ENCODE peak calls at places on chromosome 15, in four cellular contexts. J is tibial nerve, V is psoas muscle, G is natural killer cell. I is an unnamed sample.
A peak's percentile ranks its signal among the peaks of the same experiment; 100 is the strongest.

GRCh38 chr15:63385911-63386531 is 4.4 kb upstream of the CA12 start:
- DNase-seq in V (no peak), J (no peak), G (no peak), I (no peak)

GRCh38 chr15:66290518-66290917 is 2.9 kb upstream of the DIS3L start:
- DNase-seq in G (no peak), V (no peak), J (no peak), I (no peak)

GRCh38 chr15:57148236-57148635 is 228.1 kb upstream of the CGNL1 start:
- DNase-seq in V (no peak), G (no peak), J (no peak), I (no peak)

GRCh38 chr15:52256366-52256765 is 39.2 kb downstream of the MYO5C start:
- DNase-seq in J (peak; percentile 45), G (peak; percentile 45), V (peak; percentile 75), I (peak; percentile 42)

GRCh38 chr15:90086868-90087268 is 15.4 kb downstream of the IDH2 start:
- DNase-seq in J (no peak), G (peak; percentile 44), V (peak; percentile 50), I (peak; percentile 34)

GRCh38 chr15:33008284-33009011 is 186.1 kb downstream of the FMN1 start:
- DNase-seq in G (no peak), J (no peak), V (no peak), I (peak; percentile 57)

GRCh38 chr15:58919232-58919631 is 14.2 kb downstream of the SLTM start:
- DNase-seq in G (no peak), V (no peak), J (no peak), I (no peak)

GRCh38 chr15:45456212-45457106 is 66.1 kb downstream of the SLC30A4 start:
- DNase-seq in V (no peak), G (no peak), J (no peak), I (peak; percentile 99)

GRCh38 chr15:29008846-29009245 is 123.1 kb downstream of the APBA2 start:
- DNase-seq in V (no peak), G (no peak), J (no peak), I (no peak)

GRCh38 chr15:70869346-70869745 is 15.4 kb upstream of the LARP6 start:
- DNase-seq in V (no peak), J (no peak), G (no peak), I (no peak)

GRCh38 chr15:96390986-96391385 is 60.5 kb downstream of the NR2F2 start:
- DNase-seq in G (no peak), V (no peak), J (no peak), I (no peak)

GRCh38 chr15:69035205-69035917 is 20.9 kb downstream of the NOX5 start:
- DNase-seq in J (no peak), G (no peak), V (no peak), I (no peak)

GRCh38 chr15:96041982-96042733 is 288.3 kb upstream of the NR2F2 start:
- DNase-seq in G (no peak), V (no peak), J (no peak), I (no peak)

GRCh38 chr15:58568157-58568571 is 136.4 kb downstream of the LIPC start:
- DNase-seq in V (no peak), J (no peak), G (no peak), I (no peak)

GRCh38 chr15:88393719-88394519 is 73.3 kb downstream of the MRPL46 start:
- DNase-seq in G (no peak), V (no peak), J (no peak), I (peak; percentile 68)

GRCh38 chr15:72474466-72474911 is 359 bp downstream of the ARIH1 start:
- DNase-seq in V (no peak), G (no peak), J (no peak), I (no peak)

GRCh38 chr15:89089316-89090230 is 1.3 kb downstream of the ABHD2 start:
- DNase-seq in J (no peak), V (no peak), G (no peak), I (no peak)

GRCh38 chr15:72230197-72231065 is 559 bp downstream of the PKM start:
- DNase-seq in V (peak; percentile 91), G (peak; percentile 53), J (peak; percentile 77), I (peak; percentile 86)

GRCh38 chr15:73075151-73075859 is 23.0 kb downstream of the NEO1 start:
- DNase-seq in J (no peak), V (no peak), G (no peak), I (no peak)

GRCh38 chr15:38440353-38441129 is 13.4 kb upstream of the FAM98B start:
- DNase-seq in J (no peak), V (peak; percentile 56), G (peak; percentile 29), I (peak; percentile 40)

GRCh38 chr15:72785452-72786243 is 2.1 kb upstream of the ADPGK start:
- DNase-seq in J (no peak), V (peak; percentile 65), G (peak; percentile 57), I (peak; percentile 25)

I was measured in RCC 7860.